ENCODE peak calls at places on chromosomes 13 and 19, in nine cellular contexts. P is colonic mucosa; R is uterus; S is right cardiac atrium; E is heart right ventricle; H is naive thymus-derived CD4-positive, alpha-beta T cell; I is tibial nerve; J is fibroblast of lung; A is ascending aorta. M is an unnamed sample.

GRCh38 chr19:45477713-45478453 is 10.1 kb downstream of the FOSB start:
- DNase-seq in P (no peak), R (no peak), S (no peak), E (no peak), H (no peak), I (no peak), J (no peak), A (no peak), M (peak)

GRCh38 chr19:50325310-50326100 is 3.7 kb downstream of the KCNC3 start:
- DNase-seq in P (peak), R (no peak), S (peak), E (peak), H (peak), I (no peak), J (peak), A (no peak), M (no peak)

GRCh38 chr13:31719214-31719613 is 20.1 kb upstream of the RXFP2 start:
- DNase-seq in P (no peak), R (no peak), S (no peak), E (no peak), H (no peak), I (no peak), J (no peak), A (no peak), M (no peak)

GRCh38 chr19:10226376-10227214 is 4.5 kb downstream of the S1PR2 start:
- DNase-seq in P (peak), R (peak), S (peak), E (peak), H (no peak), I (peak), J (peak), A (peak), M (no peak)

GRCh38 chr19:34172661-34173144 is 399 bp downstream of the LSM14A start:
- DNase-seq in P (no peak), R (peak), S (no peak), E (no peak), H (no peak), I (no peak), J (no peak), A (no peak), M (no peak)

GRCh38 chr13:21717817-21718216 is 46.9 kb downstream of the FGF9 start:
- DNase-seq in P (no peak), R (no peak), S (no peak), E (no peak), H (no peak), I (no peak), J (no peak), A (no peak), M (no peak)

GRCh38 chr13:35712907-35713685 is 236.6 kb upstream of the MAB21L1 start:
- DNase-seq in P (no peak), R (no peak), S (no peak), E (no peak), H (no peak), I (no peak), J (peak), A (no peak), M (no peak)

GRCh38 chr19:11446652-11447301 is 11.3 kb downstream of the PRKCSH start:
- DNase-seq in P (peak), R (no peak), S (peak), E (peak), H (peak), I (peak), J (no peak), A (no peak), M (no peak)

GRCh38 chr13:44629465-44630183 is 53.5 kb upstream of the TSC22D1 start:
- DNase-seq in P (no peak), R (no peak), S (no peak), E (no peak), H (no peak), I (no peak), J (peak), A (no peak), M (no peak)

GRCh38 chr13:51331354-51331861 is 8.1 kb upstream of the SERPINE3 start:
- DNase-seq in P (no peak), R (no peak), S (no peak), E (no peak), H (no peak), I (no peak), J (no peak), A (no peak), M (no peak)

GRCh38 chr19:16261584-16262370 is 62.8 kb upstream of the KLF2 start:
- DNase-seq in P (no peak), R (no peak), S (no peak), E (no peak), H (no peak), I (no peak), J (no peak), A (no peak), M (no peak)

GRCh38 chr19:50882188-50882587 is 8.9 kb downstream of the KLK2 start:
- DNase-seq in P (no peak), R (no peak), S (no peak), E (no peak), H (no peak), I (no peak), J (no peak), A (no peak), M (no peak)

GRCh38 chr19:35008891-35009341 is 8.8 kb downstream of the GRAMD1A start:
- DNase-seq in P (no peak), R (peak), S (peak), E (peak), H (no peak), I (no peak), J (no peak), A (no peak), M (no peak)

GRCh38 chr19:10828981-10829821 is 6.8 kb downstream of the TMED1 start:
- DNase-seq in P (no peak), R (no peak), S (peak), E (no peak), H (no peak), I (no peak), J (no peak), A (no peak), M (no peak)

GRCh38 chr19:42176649-42176989 is 40.9 kb downstream of the DEDD2 start:
- DNase-seq in P (no peak), R (no peak), S (no peak), E (no peak), H (peak), I (no peak), J (no peak), A (no peak), M (no peak)

GRCh38 chr13:30466358-30466714 is 600 bp upstream of the HMGB1 start:
- DNase-seq in P (no peak), R (no peak), S (no peak), E (no peak), H (no peak), I (no peak), J (peak), A (no peak), M (no peak)

GRCh38 chr13:105170438-105170837 is 1365.0 kb downstream of the EFNB2 start:
- DNase-seq in P (no peak), R (no peak), S (no peak), E (no peak), H (no peak), I (no peak), J (no peak), A (no peak), M (no peak)

GRCh38 chr13:75430618-75431209 is 51.3 kb downstream of the TBC1D4 start:
- DNase-seq in P (no peak), R (no peak), S (no peak), E (no peak), H (no peak), I (no peak), J (no peak), A (no peak), M (no peak)

GRCh38 chr19:40486017-40486416 is 19.2 kb downstream of the SPTBN4 start:
- DNase-seq in P (no peak), R (no peak), S (no peak), E (no peak), H (no peak), I (no peak), J (no peak), A (no peak), M (no peak)

GRCh38 chr13:55553736-55554135 is 1587.0 kb upstream of the PRR20A start:
- DNase-seq in P (no peak), R (no peak), S (no peak), E (no peak), H (no peak), I (no peak), J (no peak), A (no peak), M (no peak)

GRCh38 chr19:15702590-15702930 is 25.3 kb upstream of the OR10H2 start:
- DNase-seq in P (peak), R (peak), S (peak), E (peak), H (no peak), I (peak), J (no peak), A (peak), M (peak)

GRCh38 chr19:22784051-22784450 is at the start of gene ZNF99:
- DNase-seq in P (no peak), R (peak), S (peak), E (peak), H (no peak), I (peak), J (no peak), A (peak), M (no peak)

GRCh38 chr19:40411125-40411842 is 1.9 kb downstream of the PRX start:
- DNase-seq in P (no peak), R (no peak), S (peak), E (peak), H (no peak), I (no peak), J (no peak), A (no peak), M (no peak)

GRCh38 chr13:112825875-112826274 is 136.0 kb downstream of the ATP11A start:
- DNase-seq in P (no peak), R (no peak), S (no peak), E (no peak), H (no peak), I (no peak), J (no peak), A (no peak), M (no peak)

DNA sequence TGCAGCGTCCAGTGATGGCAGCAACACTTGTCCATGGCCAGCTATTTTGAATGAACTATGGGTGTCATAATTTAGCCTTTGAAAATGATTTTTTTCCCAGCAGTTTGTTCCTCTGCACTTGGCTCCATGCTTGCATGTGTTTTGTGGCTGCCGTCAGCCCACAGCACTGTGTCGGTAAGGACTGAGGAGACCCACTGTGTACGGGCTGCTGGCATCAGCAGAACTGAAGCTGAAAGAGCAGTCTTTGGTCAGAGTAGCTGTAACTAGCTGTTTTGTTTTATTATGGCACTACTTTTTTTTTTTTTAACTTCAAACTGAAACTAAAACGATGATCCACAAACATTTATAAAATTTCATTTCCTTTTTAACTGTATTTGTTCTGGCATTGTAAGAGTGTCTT is 50.3 kb upstream of the TEX29 start:
- DNase-seq in P (no peak), R (no peak), S (no peak), E (no peak), H (no peak), I (no peak), J (no peak), A (no peak), M (no peak)
- H3K27ac ChIP-seq in P (no peak), R (no peak), S (no peak), E (no peak), H (no peak), I (peak), J (peak), A (peak), M (no peak)

GRCh38 chr19:39031368-39032163 is 783 bp downstream of the FBXO27 start:
- DNase-seq in P (peak), R (peak), S (peak), E (peak), H (peak), I (peak), J (peak), A (peak), M (peak)
- H3K27ac ChIP-seq in P (no peak), R (peak), S (no peak), E (peak), H (no peak), I (peak), J (no peak), A (peak), M (peak)

GRCh38 chr19:4506449-4507149 is 11.7 kb downstream of the PLIN4 start:
- DNase-seq in P (no peak), R (no peak), S (no peak), E (no peak), H (no peak), I (no peak), J (peak), A (no peak), M (no peak)
- H3K27ac ChIP-seq in P (no peak), R (no peak), S (no peak), E (no peak), H (no peak), I (no peak), J (no peak), A (no peak), M (no peak)

GRCh38 chr13:73497430-73497829 is 438.6 kb downstream of the KLF5 start:
- DNase-seq in P (no peak), R (no peak), S (no peak), E (no peak), H (no peak), I (no peak), J (no peak), A (no peak), M (peak)
- H3K27ac ChIP-seq in P (no peak), R (no peak), S (no peak), E (no peak), H (no peak), I (no peak), J (no peak), A (no peak), M (peak)

M was measured in epithelial cell of prostate.